ENCODE peak calls at places on chromosomes 16 and 17, in five cellular contexts. M, F, E, T and O are unnamed samples.

GRCh38 chr17:40555296-40556190 is 9.7 kb downstream of the CCR7 start:
- DNase-seq in M (no peak), F (no peak), E (no peak), T (peak; percentile 51), O (peak; percentile 20)

GRCh38 chr17:29289852-29290251 is 4.1 kb downstream of the NUFIP2 start:
- DNase-seq in M (no peak), F (no peak), E (no peak), T (no peak), O (no peak)

GRCh38 chr16:14024300-14024699 is 46.8 kb upstream of the MRTFB start:
- DNase-seq in M (no peak), F (no peak), E (no peak), T (no peak), O (no peak)

GRCh38 chr16:29664133-29664912 is 1.3 kb downstream of the SPN start:
- DNase-seq in M (peak; percentile 29), F (peak; percentile 22), E (peak; percentile 46), T (peak; percentile 89), O (peak; percentile 46)

GRCh38 chr17:72134560-72135399 is 14.0 kb downstream of the SOX9 start:
- DNase-seq in M (no peak), F (no peak), E (no peak), T (no peak), O (no peak)

GRCh38 chr17:27915715-27916114 is 22.6 kb upstream of the LYRM9 start:
- DNase-seq in M (no peak), F (no peak), E (no peak), T (no peak), O (no peak)

GRCh38 chr17:62692721-62693431 is 65.4 kb downstream of the MRC2 start:
- DNase-seq in M (no peak), F (no peak), E (no peak), T (no peak), O (no peak)

GRCh38 chr17:50055055-50055425 is 870 bp upstream of the ITGA3 start:
- DNase-seq in M (peak; percentile 16), F (no peak), E (peak; percentile 18), T (no peak), O (no peak)

GRCh38 chr17:9175700-9176467 is 154.6 kb downstream of the NTN1 start:
- DNase-seq in M (no peak), F (no peak), E (no peak), T (no peak), O (no peak)

GRCh38 chr17:78748048-78748729 is 33.9 kb downstream of the CYTH1 start:
- DNase-seq in M (no peak), F (no peak), E (peak; percentile 43), T (no peak), O (no peak)

GRCh38 chr17:83064732-83065659 is 14.4 kb upstream of the METRNL start:
- DNase-seq in M (peak; percentile 0), F (no peak), E (no peak), T (peak; percentile 68), O (no peak)

DNA sequence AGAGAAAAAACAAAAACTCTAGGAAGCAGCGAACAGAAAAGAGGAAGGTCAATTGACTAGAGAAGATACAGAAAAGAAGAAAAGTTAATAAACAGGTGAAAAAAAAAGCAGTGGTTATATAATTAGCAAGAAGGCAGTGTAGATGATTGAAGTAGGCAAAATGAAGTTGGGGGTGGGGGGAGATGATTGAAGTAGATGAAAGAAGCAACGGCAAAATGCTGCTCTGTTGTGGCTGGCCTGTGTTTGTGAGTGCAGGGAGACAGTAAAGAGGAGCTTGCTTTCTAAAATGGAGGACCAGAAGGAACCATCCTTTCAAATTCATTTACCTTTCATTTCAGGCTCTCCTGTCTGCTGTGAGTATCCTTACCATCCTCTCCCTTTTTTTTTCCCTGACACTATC is 3.6 kb downstream of the EVI2B start:
- DNase-seq in M (peak; percentile 67), F (peak; percentile 36), E (peak; percentile 81), T (no peak), O (peak; percentile 82)
- H3K4me3 ChIP-seq in M (peak overlapping the region; percentile 99), F (peak overlapping the region; percentile 83), E (peak overlapping the region; percentile 45), T (peak overlapping the region; percentile 39), O (peak overlapping the region; percentile 63)

GRCh38 chr17:7307686-7308624 is 527 bp downstream of the EIF5A start:
- DNase-seq in M (peak; percentile 61), F (peak; percentile 51), E (no peak), T (peak; percentile 91), O (peak; percentile 74)
- H3K36me3 ChIP-seq in M (peaks cover 36% of the 10 kb centered on the region), F (peaks cover 33% of the 10 kb centered on the region), E (peaks cover 36% of the 10 kb centered on the region), T (peaks cover 36% of the 10 kb centered on the region), O (peaks cover 44% of the 10 kb centered on the region)

GRCh38 chr17:4573682-4574081 is 10.6 kb upstream of the SMTNL2 start:
- DNase-seq in M (no peak), F (no peak), E (peak; percentile 36), T (peak; percentile 67), O (no peak)
- H3K4me3 ChIP-seq in M (no peak overlapping the region), F (no peak overlapping the region), E (no peak overlapping the region), T (no peak overlapping the region), O (no peak overlapping the region)

GRCh38 chr17:17166446-17166845 is 39.7 kb downstream of the PLD6 start:
- DNase-seq in M (no peak), F (no peak), E (no peak), T (no peak), O (no peak)

GRCh38 chr17:17167356-17167755 is 38.8 kb downstream of the PLD6 start:
- DNase-seq in M (no peak), F (no peak), E (no peak), T (no peak), O (no peak)

GRCh38 chr17:17165666-17166308 is 40.3 kb downstream of the PLD6 start:
- DNase-seq in M (no peak), F (no peak), E (no peak), T (no peak), O (no peak)

GRCh38 chr17:17164156-17164555 is 42.0 kb downstream of the PLD6 start:
- DNase-seq in M (no peak), F (no peak), E (no peak), T (no peak), O (no peak)

DNA sequence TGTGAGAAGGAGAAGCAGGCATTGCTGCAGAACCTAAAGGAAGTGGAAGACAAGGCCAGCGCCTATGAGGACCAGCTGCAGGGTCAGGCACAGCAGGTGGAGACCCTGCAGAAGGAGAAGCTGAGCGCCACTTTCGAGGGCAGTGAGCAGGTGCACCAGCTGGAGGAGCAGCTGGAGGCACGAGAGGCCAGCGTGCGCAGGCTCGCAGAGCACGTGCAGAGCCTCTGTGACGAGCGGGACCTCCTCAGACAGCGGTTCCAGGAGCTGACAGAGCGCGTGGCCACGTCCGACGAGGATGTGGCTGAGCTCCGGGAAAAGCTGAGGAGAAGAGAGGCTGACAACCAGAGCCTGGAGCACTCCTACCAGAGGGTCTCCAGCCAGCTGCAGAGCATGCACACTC is 41.5 kb downstream of the PLD6 start:
- DNase-seq in M (no peak), F (no peak), E (no peak), T (no peak), O (no peak)
- H3K36me3 ChIP-seq in M (peaks cover 72% of the 10 kb centered on the region), F (peaks cover 33% of the 10 kb centered on the region), E (peaks cover 70% of the 10 kb centered on the region), T (peaks cover 95% of the 10 kb centered on the region), O (peaks cover 23% of the 10 kb centered on the region)

DNA sequence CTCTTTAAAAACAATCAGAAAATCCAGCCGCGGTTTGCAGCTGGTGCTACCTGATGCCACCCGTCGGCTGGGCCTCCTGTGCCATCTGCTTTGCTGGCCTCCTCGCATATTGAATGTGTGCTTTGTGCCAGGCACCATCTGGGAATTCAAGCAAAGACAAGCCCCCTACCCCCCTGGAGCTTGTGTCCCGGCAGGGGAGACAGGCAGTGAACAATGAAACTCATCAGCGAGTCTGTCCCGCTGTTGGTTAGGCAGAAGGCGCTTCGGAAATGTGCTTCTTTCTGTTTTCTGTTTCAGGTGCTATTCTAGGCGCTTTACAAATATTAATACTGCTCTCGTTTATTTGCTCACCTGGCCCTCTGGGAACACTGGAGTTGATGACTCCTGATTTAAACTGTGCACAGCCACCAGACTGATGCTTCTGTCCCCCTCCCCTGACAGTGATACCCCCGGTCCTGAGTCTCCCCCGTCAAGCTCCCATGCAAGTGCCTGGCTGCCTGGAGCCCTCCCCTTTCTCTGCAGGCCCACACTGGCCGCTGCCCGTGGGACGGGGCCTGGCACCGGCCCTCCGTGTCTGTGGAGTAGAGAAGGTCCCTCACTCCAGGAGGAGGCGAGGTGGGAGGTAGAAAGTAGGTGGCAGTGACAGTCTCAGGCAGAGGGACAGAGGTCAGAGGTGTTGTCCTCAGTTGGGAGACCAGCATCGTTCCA is 126.1 kb upstream of the PLCG2 start:
- DNase-seq in M (no peak), F (no peak), E (no peak), T (no peak), O (no peak)
- H3K4me3 ChIP-seq in M (no peak overlapping the region), F (no peak overlapping the region), E (no peak overlapping the region), T (no peak overlapping the region), O (no peak overlapping the region)

GRCh38 chr16:74939688-74940087 is 45.2 kb downstream of the WDR59 start:
- DNase-seq in M (no peak), F (no peak), E (no peak), T (no peak), O (no peak)

GRCh38 chr16:74931445-74931844 is 53.5 kb downstream of the WDR59 start:
- DNase-seq in M (no peak), F (no peak), E (no peak), T (no peak), O (no peak)

DNA sequence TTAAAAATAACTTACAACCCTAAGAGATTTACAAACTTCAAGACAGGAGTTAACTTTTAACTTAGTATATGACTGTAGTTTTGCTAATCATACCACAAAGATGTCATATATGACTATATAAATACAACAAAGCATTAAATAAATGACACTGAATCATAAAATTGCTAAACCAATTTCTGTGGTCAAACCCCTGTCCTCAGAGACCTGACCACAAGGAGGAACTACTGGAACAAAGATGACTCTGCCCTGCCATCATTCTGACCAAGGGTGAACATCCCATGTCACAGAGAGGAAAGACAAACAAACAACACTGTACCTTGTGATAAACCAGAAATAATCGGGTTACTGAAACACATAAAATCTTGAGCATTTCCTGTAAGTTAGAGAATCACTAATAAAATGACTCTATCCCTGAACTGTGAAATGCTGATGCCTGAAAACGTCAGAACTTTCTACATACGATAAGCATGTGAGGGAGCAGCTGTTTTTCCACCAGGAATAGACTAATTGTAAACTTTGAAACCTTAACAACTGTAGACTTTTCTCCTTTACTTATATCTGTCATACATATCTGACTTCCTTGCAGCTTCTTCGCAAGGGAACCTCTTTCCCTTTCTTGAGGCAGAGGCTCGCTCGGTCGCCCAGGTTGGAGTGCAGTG is 47.9 kb downstream of the WDR59 start:
- DNase-seq in M (no peak), F (no peak), E (no peak), T (no peak), O (no peak)
- H3K36me3 ChIP-seq in M (peaks cover 44% of the 10 kb centered on the region), F (peaks cover 21% of the 10 kb centered on the region), E (peaks cover 30% of the 10 kb centered on the region), T (peaks cover 53% of the 10 kb centered on the region), O (peaks cover 55% of the 10 kb centered on the region)

DNA sequence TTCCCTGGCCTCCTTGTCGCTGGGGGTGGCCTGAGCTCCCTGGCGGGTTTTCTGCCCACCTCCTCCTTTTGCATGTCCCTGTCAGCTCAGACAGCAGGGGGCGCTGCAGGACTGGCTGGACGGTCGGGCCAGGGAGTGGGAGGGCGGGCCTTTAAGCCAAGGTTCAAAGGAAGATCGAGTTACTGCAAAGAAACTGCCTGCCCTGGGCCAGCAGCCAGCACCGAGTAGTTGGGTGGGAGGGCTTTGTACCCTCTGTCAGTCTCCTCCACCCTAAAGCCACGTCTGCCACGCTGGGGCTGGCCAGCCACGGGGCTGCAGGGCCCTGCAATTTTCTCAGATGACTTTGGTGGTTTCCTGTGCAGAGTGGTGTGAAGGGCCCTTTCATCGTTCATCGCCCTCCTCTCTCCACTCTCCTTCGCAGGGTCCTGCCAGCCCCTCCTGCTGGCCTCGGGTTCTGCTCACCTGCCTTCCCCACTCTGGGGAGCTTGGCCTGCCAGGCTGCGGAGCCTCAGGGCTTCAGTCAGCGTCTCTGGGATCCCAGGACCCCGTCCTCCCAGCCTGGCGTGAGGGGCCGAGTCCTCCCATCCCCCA is 12.3 kb downstream of the GPR142 start:
- DNase-seq in M (peak; percentile 72), F (peak; percentile 93), E (peak; percentile 87), T (peak; percentile 97), O (peak; percentile 82)
- H3K4me3 ChIP-seq in M (no peak overlapping the region), F (no peak overlapping the region), E (no peak overlapping the region), T (no peak overlapping the region), O (peak overlapping the region; percentile 19)

GRCh38 chr17:49049265-49049664 is 52.1 kb downstream of the IGF2BP1 start:
- DNase-seq in M (no peak), F (no peak), E (no peak), T (no peak), O (no peak)
- H3K36me3 ChIP-seq in M (no peaks in the 10 kb centered on the region), F (no peaks in the 10 kb centered on the region), E (no peaks in the 10 kb centered on the region), T (no peaks in the 10 kb centered on the region), O (no peaks in the 10 kb centered on the region)